ENCODE peak calls at places on chromosomes 6 and 20, in four cellular contexts. O is breast epithelium, L is right lobe of liver, Q is adrenal gland. I is an unnamed sample. For H3K36me3, the result is how much of the 10 kb centered on the place peaks cover.

GRCh38 chr20:44678247-44678646 is 26.7 kb upstream of the ADA start:
- DNase-seq in Q (no peak), O (no peak), L (no peak), I (no peak)

GRCh38 chr20:43558412-43559146 is at the start of gene SGK2:
- DNase-seq in L (peak), Q (peak), O (no peak), I (no peak)

GRCh38 chr6:159114569-159114968 is 54.6 kb upstream of the FNDC1 start:
- DNase-seq in Q (no peak), L (no peak), O (no peak), I (no peak)

GRCh38 chr20:51995551-51995951 is 193.2 kb upstream of the SALL4 start:
- DNase-seq in O (no peak), Q (no peak), L (no peak), I (no peak)

GRCh38 chr6:64590965-64591364 is 955.4 kb downstream of the PHF3 start:
- DNase-seq in Q (no peak), L (no peak), O (no peak), I (no peak)

GRCh38 chr6:2351090-2351489 is 105.7 kb upstream of the GMDS start:
- DNase-seq in L (no peak), O (no peak), Q (no peak), I (no peak)

GRCh38 chr6:110067837-110068591 is 89.9 kb downstream of the GPR6 start:
- DNase-seq in L (no peak), Q (no peak), O (no peak), I (no peak)

GRCh38 chr20:3046677-3047462 is 1.0 kb downstream of the MRPS26 start:
- DNase-seq in O (no peak), L (no peak), Q (peak), I (no peak)

GRCh38 chr6:5865492-5866031 is 141.2 kb downstream of the NRN1 start:
- DNase-seq in Q (no peak), O (no peak), L (no peak), I (no peak)

GRCh38 chr6:56693246-56693607 is 50.5 kb upstream of the DST start:
- DNase-seq in O (peak), L (peak), Q (peak), I (peak)

GRCh38 chr6:38131527-38131965 is 312.0 kb downstream of the ZFAND3 start:
- DNase-seq in O (no peak), Q (no peak), L (no peak), I (no peak)

GRCh38 chr6:20737912-20738311 is 203.7 kb downstream of the CDKAL1 start:
- DNase-seq in L (no peak), Q (no peak), O (no peak), I (no peak)

GRCh38 chr6:84329077-84329476 is 101.6 kb upstream of the CEP162 start:
- DNase-seq in L (no peak), Q (no peak), O (no peak), I (no peak)

GRCh38 chr6:20875369-20875963 is 341.2 kb downstream of the CDKAL1 start:
- DNase-seq in O (no peak), L (no peak), Q (no peak), I (no peak)

GRCh38 chr20:49497217-49497560 is 14.7 kb upstream of the KCNB1 start:
- DNase-seq in Q (no peak), O (no peak), L (no peak), I (no peak)

GRCh38 chr20:39563406-39563805 is 601.3 kb downstream of the DHX35 start:
- DNase-seq in L (no peak), Q (no peak), O (no peak), I (no peak)

GRCh38 chr6:55836945-55837344 is 38.4 kb downstream of the BMP5 start:
- DNase-seq in Q (no peak), O (no peak), L (no peak), I (no peak)

GRCh38 chr6:56420296-56420695 is 172.9 kb upstream of the COL21A1 start:
- DNase-seq in L (no peak), Q (no peak), O (no peak), I (no peak)

GRCh38 chr6:10521104-10521808 is at the start of gene GCNT2:
- DNase-seq in Q (no peak), O (no peak), L (no peak), I (no peak)

GRCh38 chr6:117498159-117498558 is 15.7 kb downstream of the DCBLD1 start:
- DNase-seq in Q (no peak), L (no peak), O (no peak), I (no peak)

GRCh38 chr6:7587631-7588100 is 2.3 kb upstream of the SNRNP48 start:
- DNase-seq in L (no peak), O (no peak), Q (no peak), I (no peak)

GRCh38 chr20:12199703-12200102 is 282.0 kb downstream of the BTBD3 start:
- DNase-seq in Q (no peak), L (no peak), O (no peak), I (no peak)

GRCh38 chr6:15870354-15871043 is 207.7 kb upstream of the DTNBP1 start:
- DNase-seq in O (no peak), L (no peak), Q (no peak), I (no peak)

GRCh38 chr6:116536216-116536621 is 9.3 kb downstream of the TRAPPC3L start:
- DNase-seq in L (no peak), O (no peak), Q (no peak), I (no peak)

GRCh38 chr20:32495949-32496348 is 89.2 kb downstream of the NOL4L start:
- DNase-seq in Q (no peak), L (no peak), O (no peak), I (no peak)

GRCh38 chr20:41408131-41408789 is 41.6 kb upstream of the EMILIN3 start:
- DNase-seq in L (no peak), O (no peak), Q (no peak), I (peak)

GRCh38 chr6:6654599-6655575 is 66.4 kb downstream of the LY86 start:
- DNase-seq in L (no peak), Q (peak), O (no peak), I (peak)

GRCh38 chr6:32184084-32184640 is at the start of gene AGER:
- DNase-seq in O (no peak), Q (no peak), L (no peak), I (no peak)

GRCh38 chr6:84455630-84456029 is 228.2 kb upstream of the CEP162 start:
- DNase-seq in Q (no peak), L (no peak), O (no peak), I (no peak)

GRCh38 chr6:81999270-81999669 is 246.8 kb upstream of the TENT5A start:
- DNase-seq in Q (no peak), L (no peak), O (no peak), I (no peak)

GRCh38 chr6:17200395-17200794 is 80.8 kb upstream of the RBM24 start:
- DNase-seq in L (no peak), Q (no peak), O (no peak), I (no peak)

GRCh38 chr6:134002821-134003220 is 49.6 kb downstream of the SLC2A12 start:
- DNase-seq in Q (no peak), O (no peak), L (no peak), I (no peak)

GRCh38 chr6:49264496-49264895 is 198.6 kb downstream of the MMUT start:
- DNase-seq in Q (no peak), O (no peak), L (no peak), I (no peak)

GRCh38 chr6:154909821-154910220 is 85.3 kb upstream of the TIAM2 start:
- DNase-seq in L (no peak), O (no peak), Q (peak), I (no peak)

GRCh38 chr6:139452176-139452876 is 77.9 kb upstream of the CITED2 start:
- DNase-seq in Q (no peak), L (no peak), O (no peak), I (no peak)

GRCh38 chr6:150720774-150721233 is 121.1 kb downstream of the PLEKHG1 start:
- DNase-seq in L (no peak), O (no peak), Q (no peak), I (no peak)

GRCh38 chr6:1820714-1821113 is 211.0 kb downstream of the FOXC1 start:
- DNase-seq in O (no peak), Q (no peak), L (no peak), I (no peak)

GRCh38 chr6:42453649-42454427 is 2.1 kb upstream of the TRERF1 start:
- DNase-seq in Q (peak), L (no peak), O (peak), I (no peak)

GRCh38 chr6:144153260-144153659 is 2.9 kb downstream of the STX11 start:
- DNase-seq in L (no peak), O (no peak), Q (peak), I (peak)

GRCh38 chr6:129598244-129599187 is 111.5 kb downstream of the ARHGAP18 start:
- DNase-seq in O (no peak), L (no peak), Q (no peak), I (no peak)
- TF ChIP-seq POLR2A in O (no peak), L (no peak), Q (no peak), I (no peak)

DNA sequence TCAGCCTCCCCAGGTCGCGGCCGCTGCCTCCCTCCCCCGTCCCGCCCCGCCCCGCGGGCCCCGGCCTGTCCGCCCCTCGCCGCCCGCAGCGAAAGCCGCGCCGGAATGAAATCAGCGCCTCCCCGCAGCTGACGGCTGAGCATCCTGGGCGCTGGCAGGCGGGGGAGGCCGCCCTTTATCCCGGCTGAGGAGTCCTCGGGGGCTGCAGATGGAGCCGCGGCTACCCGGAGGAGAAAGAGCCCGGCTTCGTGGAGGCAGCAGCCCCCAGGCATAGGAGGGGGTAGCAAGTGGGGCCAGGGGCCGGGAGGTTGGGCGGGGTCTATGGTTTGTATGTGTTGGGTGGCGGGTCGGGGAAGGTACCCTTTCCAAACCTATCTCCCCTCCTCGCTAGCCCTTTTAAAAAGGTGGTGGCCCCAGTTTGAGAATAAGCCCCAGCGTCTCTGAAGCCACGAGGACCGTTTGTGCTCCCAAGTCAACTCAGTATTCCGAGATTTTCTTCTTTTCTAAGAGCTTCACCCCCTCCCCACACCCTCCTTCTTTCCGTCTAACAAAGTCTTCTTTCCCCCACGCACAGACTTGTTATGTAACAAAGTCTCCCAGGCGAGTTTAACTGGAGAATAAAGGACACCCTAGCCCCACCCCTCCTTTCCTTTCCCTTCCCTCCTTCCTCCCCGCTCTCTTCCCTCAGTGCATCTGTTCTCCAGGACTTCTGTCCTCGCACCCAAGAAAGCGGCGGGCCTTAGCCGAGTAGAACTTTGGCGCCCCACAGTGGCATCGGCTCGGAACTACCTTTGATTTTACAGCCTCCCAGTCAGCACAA is 11.0 kb downstream of the POU3F2 start:
- DNase-seq in L (peak), O (no peak), Q (peak), I (peak)
- H3K4me3 ChIP-seq in L (no peak), O (peak), Q (no peak), I (no peak)

GRCh38 chr6:28390688-28391087 is 8.9 kb downstream of the ZSCAN12 start:
- DNase-seq in O (no peak), L (no peak), Q (no peak), I (no peak)
- H3K36me3 ChIP-seq in O (under half), L (under half), Q (under half), I (under half)

GRCh38 chr6:33314515-33314942 is 651 bp upstream of the TAPBP start:
- DNase-seq in O (peak), Q (peak), L (peak), I (peak)
- TF ChIP-seq POLR2A in O (no peak), Q (no peak), L (no peak), I (no peak)

DNA sequence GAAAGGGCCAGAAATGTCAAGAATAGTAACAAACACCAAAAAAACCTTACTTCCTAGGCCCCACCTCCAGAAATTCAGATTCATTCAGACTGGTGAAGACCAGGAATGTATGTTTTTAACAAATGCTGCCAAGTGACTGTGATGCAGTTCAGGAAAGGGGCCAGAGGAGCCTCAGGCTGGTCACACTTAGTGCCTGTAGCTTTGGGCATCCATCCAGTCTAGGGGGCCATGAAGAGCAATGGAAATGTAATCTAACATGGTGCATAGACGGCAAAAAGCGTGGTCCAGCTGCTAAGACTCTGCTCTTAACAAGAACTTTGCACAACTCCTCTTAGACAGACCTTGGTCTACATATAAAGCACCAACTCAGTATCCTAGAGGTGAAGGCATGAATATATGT is 7.1 kb downstream of the GJA1 start:
- DNase-seq in O (no peak), Q (no peak), L (no peak), I (no peak)
- H3K4me3 ChIP-seq in O (no peak), Q (no peak), L (no peak), I (no peak)

GRCh38 chr20:25213566-25214415 is 18.3 kb downstream of the ENTPD6 start:
- DNase-seq in Q (no peak), O (no peak), L (peak), I (no peak)

GRCh38 chr20:25212242-25212641 is 16.7 kb downstream of the ENTPD6 start:
- DNase-seq in L (peak), Q (no peak), O (no peak), I (no peak)

GRCh38 chr20:25209400-25209799 is 13.9 kb downstream of the ENTPD6 start:
- DNase-seq in Q (no peak), O (no peak), L (peak), I (no peak)

GRCh38 chr20:25209911-25210310 is 14.4 kb downstream of the ENTPD6 start:
- DNase-seq in O (no peak), L (peak), Q (no peak), I (no peak)

GRCh38 chr20:25211273-25211672 is 15.8 kb downstream of the ENTPD6 start:
- DNase-seq in L (peak), O (no peak), Q (no peak), I (no peak)
- H3K36me3 ChIP-seq in L (under half), O (under half), Q (under half), I (half or more)

I was measured in gastrocnemius medialis.